ENCODE peak calls at places on chromosomes 1 and 21, in nine cellular contexts. J is CD8-positive, alpha-beta T cell; M is fibroblast of mammary gland; D is heart left ventricle; O is heart right ventricle; H is IMR-90; U is A673; B is foreskin fibroblast; R is MM.1S. Z is an unnamed sample.

GRCh38 chr1:9529190-9529589 is 10.1 kb upstream of the SLC25A33 start:
- DNase-seq in O (no peak), U (no peak), R (peak; percentile 34), M (peak; percentile 48), B (peak; percentile 19), H (peak; percentile 48), J (no peak), D (no peak), Z (no peak)

GRCh38 chr1:23399229-23399628 is 25.3 kb downstream of the TCEA3 start:
- DNase-seq in B (no peak), H (no peak), R (no peak), D (no peak), O (no peak), J (no peak), M (no peak), U (no peak), Z (no peak)

GRCh38 chr1:216119600-216119999 is 303.6 kb downstream of the USH2A start:
- DNase-seq in U (peak; percentile 54), H (peak; percentile 50), M (peak; percentile 45), R (peak; percentile 56), D (no peak), O (no peak), J (no peak), B (peak; percentile 15), Z (peak; percentile 12)

GRCh38 chr1:25178917-25179571 is 53.3 kb downstream of the SYF2 start:
- DNase-seq in B (no peak), H (peak; percentile 22), R (no peak), J (no peak), U (no peak), M (no peak), D (no peak), O (no peak), Z (no peak)

GRCh38 chr1:31757989-31758388 is 6.2 kb downstream of the ADGRB2 start:
- DNase-seq in H (no peak), J (no peak), B (peak; percentile 57), D (no peak), R (no peak), M (no peak), O (no peak), U (no peak), Z (no peak)

GRCh38 chr1:19872190-19872589 is 10.0 kb upstream of the OTUD3 start:
- DNase-seq in R (peak; percentile 20), O (no peak), M (no peak), D (no peak), B (no peak), J (no peak), U (peak; percentile 38), H (no peak), Z (no peak)

GRCh38 chr1:214463596-214463995 is 87.8 kb downstream of the PTPN14 start:
- DNase-seq in D (no peak), H (no peak), U (no peak), M (no peak), J (no peak), O (no peak), R (no peak), B (no peak), Z (no peak)

GRCh38 chr1:147084273-147085096 is 87.8 kb downstream of the PRKAB2 start:
- DNase-seq in U (peak; percentile 93), R (peak; percentile 84), D (peak; percentile 68), O (peak; percentile 60), B (peak; percentile 86), J (peak; percentile 58), H (peak; percentile 85), M (peak; percentile 91), Z (peak; percentile 72)

GRCh38 chr1:180247061-180247460 is 17.0 kb downstream of the LHX4 start:
- DNase-seq in B (no peak), R (peak; percentile 86), U (no peak), O (no peak), H (peak; percentile 37), M (no peak), J (no peak), D (no peak), Z (no peak)

GRCh38 chr1:2413495-2414296 is 1.3 kb upstream of the PEX10 start:
- DNase-seq in D (peak; percentile 60), O (no peak), J (peak; percentile 16), B (no peak), R (peak; percentile 20), H (no peak), M (no peak), U (no peak), Z (no peak)

GRCh38 chr1:156464825-156465452 is 35.6 kb downstream of the MEF2D start:
- DNase-seq in H (peak; percentile 25), D (no peak), R (no peak), J (no peak), O (no peak), M (peak; percentile 91), U (no peak), B (peak; percentile 36), Z (no peak)

GRCh38 chr21:46527801-46528200 is 69.1 kb downstream of the DIP2A start:
- DNase-seq in B (no peak), R (no peak), H (no peak), O (no peak), M (no peak), U (no peak), J (no peak), D (no peak), Z (no peak)

GRCh38 chr1:158007180-158007579 is 13.7 kb downstream of the KIRREL1 start:
- DNase-seq in U (no peak), M (no peak), D (no peak), H (no peak), O (no peak), B (no peak), J (no peak), R (no peak), Z (no peak)

GRCh38 chr1:204074274-204075115 is 1.6 kb downstream of the SOX13 start:
- DNase-seq in O (peak; percentile 83), H (peak; percentile 52), D (peak; percentile 90), B (peak; percentile 77), J (no peak), M (peak; percentile 55), R (no peak), U (peak; percentile 75), Z (no peak)

GRCh38 chr21:29655577-29655976 is 284.2 kb downstream of the GRIK1 start:
- DNase-seq in R (no peak), B (no peak), M (no peak), D (no peak), H (no peak), U (no peak), O (no peak), J (no peak), Z (no peak)

DNA sequence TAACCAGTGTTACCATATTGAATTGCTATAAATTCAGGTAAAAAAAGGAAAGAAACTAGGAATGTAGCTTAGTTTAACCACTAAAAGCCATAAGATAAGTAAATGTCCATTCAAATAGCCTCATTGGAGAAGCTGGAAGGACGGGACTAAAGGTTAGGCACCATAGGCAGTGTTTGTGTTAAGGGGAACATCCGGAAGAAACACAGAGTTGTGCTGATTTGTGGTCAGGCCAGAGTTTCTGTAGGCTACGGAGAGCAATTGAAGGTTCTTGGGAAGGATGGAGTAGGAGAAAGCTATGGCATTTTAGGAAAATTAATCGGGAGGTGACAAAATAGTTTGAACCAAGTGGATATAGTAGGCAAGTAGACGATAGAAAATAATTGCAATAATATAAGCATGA is 1.3 kb upstream of the KCNJ10 start:
- DNase-seq in D (no peak), H (no peak), M (no peak), J (no peak), U (no peak), R (no peak), O (no peak), B (no peak), Z (no peak)
- H3K4me3 ChIP-seq in D (no peak overlapping the region), H (no peak overlapping the region), M (no peak overlapping the region), J (no peak overlapping the region), U (no peak overlapping the region), R (no peak overlapping the region), O (no peak overlapping the region), B (no peak overlapping the region), Z (no peak overlapping the region)

GRCh38 chr1:218347316-218347712 is 2.2 kb downstream of the TGFB2 start:
- DNase-seq in U (peak; percentile 33), J (no peak), B (no peak), R (no peak), M (no peak), D (no peak), H (peak; percentile 30), O (no peak), Z (no peak)
- TF ChIP-seq CTCF in U (no peak), J (no peak), B (no peak), R (no peak), M (no peak), D (peak; percentile 10), H (no peak), O (no peak), Z (no peak)

GRCh38 chr1:225650198-225650597 is 2.7 kb downstream of the ENAH start:
- DNase-seq in R (no peak), U (no peak), H (no peak), D (no peak), O (no peak), J (no peak), M (no peak), B (no peak), Z (no peak)
- H3K4me3 ChIP-seq in R (no peak overlapping the region), U (peak overlapping the region; percentile 85), H (peak overlapping the region; percentile 94), D (peak overlapping the region; percentile 89), O (peak overlapping the region; percentile 96), J (no peak overlapping the region), M (peak overlapping the region; percentile 90), B (no peak overlapping the region), Z (peak overlapping the region; percentile 12)

GRCh38 chr1:91397605-91398004 is 7.0 kb downstream of the HFM1 start:
- DNase-seq in M (peak; percentile 39), B (no peak), O (no peak), D (no peak), R (no peak), H (no peak), J (no peak), U (peak; percentile 57), Z (no peak)

GRCh38 chr1:91398291-91398690 is 6.3 kb downstream of the HFM1 start:
- DNase-seq in U (peak; percentile 18), O (no peak), D (no peak), M (no peak), R (no peak), B (no peak), H (no peak), J (no peak), Z (no peak)

GRCh38 chr1:91402023-91402422 is 2.6 kb downstream of the HFM1 start:
- DNase-seq in B (peak; percentile 33), D (no peak), H (peak; percentile 20), J (no peak), R (peak; percentile 16), U (peak; percentile 58), M (peak; percentile 44), O (no peak), Z (no peak)

GRCh38 chr1:91404151-91405012 is at the start of gene HFM1:
- DNase-seq in B (peak; percentile 88), O (peak; percentile 83), U (peak; percentile 88), J (peak; percentile 59), M (peak; percentile 71), H (peak; percentile 69), D (peak; percentile 90), R (peak; percentile 73), Z (peak; percentile 33)

DNA sequence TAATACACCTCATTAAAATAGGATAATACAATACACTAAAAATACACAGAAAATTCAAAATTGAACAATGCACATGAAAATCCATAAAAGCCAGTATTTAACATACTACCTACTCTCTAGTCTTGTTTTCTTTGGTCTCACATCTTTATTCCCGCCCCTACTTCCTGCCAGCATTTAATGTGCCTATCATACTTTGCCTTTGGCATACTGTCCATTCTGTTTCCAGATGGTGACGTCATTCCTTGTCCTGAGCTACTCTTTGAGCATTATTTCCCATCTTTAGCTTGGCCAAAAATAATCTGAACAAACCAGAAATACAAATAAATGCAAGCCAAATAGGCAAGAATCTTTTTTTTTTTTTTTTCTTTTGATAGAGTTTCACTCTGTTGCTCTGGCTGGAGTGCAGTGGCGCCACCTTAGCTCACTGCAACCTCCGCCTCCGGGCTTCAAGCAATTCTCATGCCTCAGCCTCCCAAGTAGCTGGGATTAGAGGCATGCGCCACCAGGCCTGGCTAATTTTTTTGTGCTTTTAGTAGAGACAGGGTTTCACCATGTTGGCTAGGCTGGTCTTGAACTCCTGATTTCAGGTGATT is 4.4 kb downstream of the HFM1 start:
- DNase-seq in J (no peak), U (peak; percentile 37), H (no peak), M (peak; percentile 63), D (peak; percentile 30), R (no peak), B (peak; percentile 25), O (peak; percentile 34), Z (no peak)
- TF ChIP-seq CTCF in J (no peak), U (peak; percentile 36), H (no peak), M (no peak), D (no peak), R (no peak), B (no peak), O (no peak), Z (no peak)